ENCODE peak calls at places on chromosome 1, in four cellular contexts. T, W, Y and O are unnamed samples.

GRCh38 chr1:214570442-214570841 is 19.0 kb upstream of the PTPN14 start:
- DNase-seq in T (no peak), W (no peak), Y (no peak), O (peak)

GRCh38 chr1:21673277-21673780 is 4.2 kb upstream of the RAP1GAP start:
- DNase-seq in T (peak), W (no peak), Y (no peak), O (no peak)

GRCh38 chr1:58964428-58964827 is 180.6 kb upstream of the JUN start:
- DNase-seq in T (no peak), W (no peak), Y (no peak), O (no peak)

GRCh38 chr1:226480459-226480858 is 68.1 kb upstream of the STUM start:
- DNase-seq in T (no peak), W (peak), Y (no peak), O (no peak)

GRCh38 chr1:16294219-16295212 is 57.5 kb upstream of the CPLANE2 start:
- DNase-seq in T (no peak), W (no peak), Y (no peak), O (no peak)

GRCh38 chr1:169538998-169539871 is 47.0 kb downstream of the F5 start:
- DNase-seq in T (no peak), W (peak), Y (no peak), O (no peak)

GRCh38 chr1:205782627-205783470 is 7.6 kb upstream of the RAB29 start:
- DNase-seq in T (no peak), W (no peak), Y (no peak), O (no peak)

GRCh38 chr1:200556005-200556404 is 64.5 kb downstream of the KIF14 start:
- DNase-seq in T (no peak), W (no peak), Y (no peak), O (peak)

GRCh38 chr1:245406426-245406825 is 251.6 kb downstream of the KIF26B start:
- DNase-seq in T (no peak), W (no peak), Y (no peak), O (no peak)

GRCh38 chr1:21278208-21278861 is 11.9 kb downstream of the ECE1 start:
- DNase-seq in T (no peak), W (no peak), Y (no peak), O (no peak)

GRCh38 chr1:81781749-81782148 is 19.0 kb upstream of the ADGRL2 start:
- DNase-seq in T (no peak), W (no peak), Y (no peak), O (no peak)

GRCh38 chr1:204445860-204446412 is 34.3 kb upstream of the PPP1R15B start:
- DNase-seq in T (peak), W (peak), Y (peak), O (peak)
- TF ChIP-seq CEBPB in T (no peak), W (no peak), Y (no peak), O (no peak)

DNA sequence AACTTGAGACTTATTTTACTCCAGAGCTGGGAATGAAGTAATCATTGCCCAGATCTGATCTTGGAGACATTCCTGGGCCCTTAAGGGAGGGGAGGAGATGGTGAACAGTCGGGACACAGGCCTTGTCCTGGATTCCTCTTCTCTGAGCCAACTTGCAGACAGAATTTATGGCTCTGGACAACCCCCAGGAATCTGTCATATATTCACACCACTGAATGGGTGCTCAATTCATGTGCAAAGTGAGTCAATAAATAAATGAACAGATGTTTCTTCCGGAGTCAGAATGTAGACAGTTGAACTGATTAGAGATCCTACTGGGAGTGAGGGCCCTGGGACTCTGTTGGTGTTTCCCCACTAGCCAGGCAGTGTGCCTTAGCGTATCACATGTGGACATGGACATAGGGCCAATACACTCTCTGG is 2.6 kb downstream of the TUFT1 start:
- DNase-seq in T (no peak), W (no peak), Y (no peak), O (no peak)
- TF ChIP-seq RFX5 in T (no peak), W (no peak), Y (no peak), O (no peak)

GRCh38 chr1:41649445-41650175 is 165.1 kb upstream of the EDN2 start:
- DNase-seq in T (no peak), W (no peak), Y (no peak), O (no peak)

GRCh38 chr1:41648230-41648629 is 163.7 kb upstream of the EDN2 start:
- DNase-seq in T (no peak), W (no peak), Y (no peak), O (no peak)

GRCh38 chr1:41648844-41649243 is 164.4 kb upstream of the EDN2 start:
- DNase-seq in T (no peak), W (no peak), Y (no peak), O (no peak)

GRCh38 chr1:41652346-41653124 is 168.1 kb upstream of the EDN2 start:
- DNase-seq in T (no peak), W (no peak), Y (no peak), O (no peak)

DNA sequence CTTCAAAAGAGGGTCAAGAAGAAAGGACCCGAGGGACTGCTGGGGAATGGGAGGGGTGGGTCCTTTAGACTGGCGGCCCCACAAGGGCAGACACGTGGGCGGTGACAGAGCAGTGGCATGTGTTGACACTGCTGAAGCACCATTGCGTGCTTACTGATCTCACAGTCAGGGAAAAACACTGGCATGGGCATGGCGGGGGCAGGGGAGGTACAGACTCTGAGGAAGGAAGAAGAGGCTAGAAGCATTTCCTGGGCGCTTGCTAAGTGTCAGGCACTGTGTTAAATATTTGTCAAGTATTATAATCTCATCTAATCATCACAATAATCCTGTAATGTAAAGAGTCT is 165.7 kb upstream of the EDN2 start:
- DNase-seq in T (no peak), W (no peak), Y (no peak), O (no peak)
- TF ChIP-seq RNF2 in T (no peak), W (no peak), Y (no peak), O (no peak)

GRCh38 chr1:154745750-154746425 is 124.2 kb downstream of the KCNN3 start:
- DNase-seq in T (no peak), W (no peak), Y (no peak), O (no peak)

GRCh38 chr1:154743536-154744036 is 126.5 kb downstream of the KCNN3 start:
- DNase-seq in T (no peak), W (no peak), Y (no peak), O (no peak)

GRCh38 chr1:154742586-154742985 is 127.5 kb downstream of the KCNN3 start:
- DNase-seq in T (no peak), W (no peak), Y (no peak), O (no peak)

GRCh38 chr1:154745286-154745731 is 124.8 kb downstream of the KCNN3 start:
- DNase-seq in T (no peak), W (no peak), Y (no peak), O (no peak)

DNA sequence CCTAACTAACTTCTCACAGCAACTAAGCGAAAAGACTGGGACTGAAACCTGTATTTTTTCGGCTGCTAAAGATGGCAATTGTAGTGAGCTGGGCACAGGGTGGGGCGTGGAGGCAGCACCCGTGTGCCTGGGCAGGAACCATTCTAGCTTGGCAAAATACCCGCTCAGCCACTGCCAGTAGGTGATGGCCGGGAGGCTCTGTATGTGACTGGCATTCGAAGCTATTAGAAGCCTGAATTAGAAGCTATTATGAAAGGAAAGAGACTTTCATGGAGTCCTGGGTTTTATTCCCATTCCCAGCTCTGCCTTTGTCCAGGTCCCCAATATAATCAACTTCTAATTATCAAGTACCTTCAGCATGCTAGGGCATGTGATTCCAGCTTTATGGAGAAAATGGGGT is 125.7 kb downstream of the KCNN3 start:
- DNase-seq in T (no peak), W (no peak), Y (no peak), O (no peak)
- TF ChIP-seq CEBPB in T (no peak), W (no peak), Y (no peak), O (no peak)